ENCODE peak calls at places on chromosomes 6 and 20, in nine cellular contexts. H is colonic mucosa, Z is mammary epithelial cell, N is GM23248, Q is PC-3, D is endodermal cell, B is fibroblast of lung, W is K562, R is neural progenitor cell. G is an unnamed sample.

GRCh38 chr20:38345643-38346042 is 639 bp upstream of the LBP start:
- DNase-seq in W (no peak), R (no peak), H (no peak), N (no peak), B (no peak), D (no peak), Q (no peak), Z (no peak), G (no peak)

GRCh38 chr20:35601021-35601973 is 14.3 kb upstream of the SPAG4 start:
- DNase-seq in R (peak; percentile 92), W (peak; percentile 86), Q (no peak), N (peak; percentile 87), Z (peak; percentile 76), D (peak; percentile 92), H (peak; percentile 83), B (peak; percentile 76), G (peak; percentile 82)

GRCh38 chr6:2632943-2633584 is 117.7 kb downstream of the MYLK4 start:
- DNase-seq in Z (no peak), B (no peak), H (no peak), D (no peak), R (no peak), Q (no peak), W (no peak), N (no peak), G (no peak)

GRCh38 chr6:9921366-9921765 is 493.5 kb downstream of the TFAP2A start:
- DNase-seq in H (no peak), R (no peak), Z (no peak), D (no peak), W (no peak), Q (peak; percentile 33), N (peak; percentile 62), B (no peak), G (peak; percentile 80)

GRCh38 chr20:38728911-38729642 is 4.8 kb downstream of the SLC32A1 start:
- DNase-seq in Q (no peak), R (peak; percentile 80), W (no peak), B (no peak), N (no peak), Z (no peak), H (no peak), D (peak; percentile 88), G (no peak)

GRCh38 chr6:127854009-127854408 is 46.8 kb downstream of the THEMIS start:
- DNase-seq in Q (peak; percentile 35), H (no peak), Z (no peak), N (no peak), R (no peak), W (no peak), D (no peak), B (no peak), G (no peak)

GRCh38 chr6:148520109-148520841 is 177.6 kb downstream of the SASH1 start:
- DNase-seq in R (no peak), N (peak; percentile 51), Q (no peak), B (no peak), W (no peak), D (no peak), Z (no peak), H (no peak), G (no peak)

GRCh38 chr6:34235605-34236422 is 859 bp upstream of the HMGA1 start:
- DNase-seq in R (peak; percentile 96), W (peak; percentile 29), Z (no peak), B (peak; percentile 91), Q (peak; percentile 95), H (peak; percentile 73), D (no peak), N (peak; percentile 91), G (peak; percentile 72)

GRCh38 chr6:44456070-44456965 is 68.8 kb downstream of the CDC5L start:
- DNase-seq in D (peak; percentile 72), H (peak; percentile 39), W (peak; percentile 82), N (peak; percentile 83), Q (peak; percentile 73), B (peak; percentile 71), R (peak; percentile 56), Z (peak; percentile 41), G (peak; percentile 80)

DNA sequence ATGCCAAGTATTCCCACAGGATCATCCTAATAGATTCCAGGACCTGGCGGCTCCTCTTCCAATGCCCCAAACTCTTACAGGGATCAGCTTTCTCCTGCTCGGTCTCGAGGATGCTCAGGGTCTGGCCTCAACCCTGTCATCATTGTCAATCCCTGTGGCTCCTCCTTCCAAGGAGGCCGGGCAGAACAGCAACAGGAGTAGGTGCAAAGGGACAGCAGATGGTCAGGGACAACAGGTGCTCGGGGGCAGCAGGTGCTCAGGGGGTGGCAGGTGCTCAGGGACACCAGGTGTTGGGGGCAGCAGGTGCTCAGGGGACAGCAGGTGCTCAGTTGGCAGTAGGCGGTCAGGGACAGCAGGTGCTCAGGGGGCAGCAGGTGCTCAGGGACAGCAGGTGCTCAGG is 84.8 kb downstream of the TTLL2 start:
- DNase-seq in R (no peak), D (peak; percentile 31), Q (no peak), H (no peak), Z (no peak), W (no peak), B (no peak), N (no peak), G (no peak)
- H3K9me3 ChIP-seq in R (no peaks in the 10 kb centered on the region), D (no peaks in the 10 kb centered on the region), Q (no peaks in the 10 kb centered on the region), H (no peaks in the 10 kb centered on the region), Z (peaks cover 26% of the 10 kb centered on the region), W (no peaks in the 10 kb centered on the region), B (no peaks in the 10 kb centered on the region), N (no peaks in the 10 kb centered on the region), G (no peaks in the 10 kb centered on the region)

DNA sequence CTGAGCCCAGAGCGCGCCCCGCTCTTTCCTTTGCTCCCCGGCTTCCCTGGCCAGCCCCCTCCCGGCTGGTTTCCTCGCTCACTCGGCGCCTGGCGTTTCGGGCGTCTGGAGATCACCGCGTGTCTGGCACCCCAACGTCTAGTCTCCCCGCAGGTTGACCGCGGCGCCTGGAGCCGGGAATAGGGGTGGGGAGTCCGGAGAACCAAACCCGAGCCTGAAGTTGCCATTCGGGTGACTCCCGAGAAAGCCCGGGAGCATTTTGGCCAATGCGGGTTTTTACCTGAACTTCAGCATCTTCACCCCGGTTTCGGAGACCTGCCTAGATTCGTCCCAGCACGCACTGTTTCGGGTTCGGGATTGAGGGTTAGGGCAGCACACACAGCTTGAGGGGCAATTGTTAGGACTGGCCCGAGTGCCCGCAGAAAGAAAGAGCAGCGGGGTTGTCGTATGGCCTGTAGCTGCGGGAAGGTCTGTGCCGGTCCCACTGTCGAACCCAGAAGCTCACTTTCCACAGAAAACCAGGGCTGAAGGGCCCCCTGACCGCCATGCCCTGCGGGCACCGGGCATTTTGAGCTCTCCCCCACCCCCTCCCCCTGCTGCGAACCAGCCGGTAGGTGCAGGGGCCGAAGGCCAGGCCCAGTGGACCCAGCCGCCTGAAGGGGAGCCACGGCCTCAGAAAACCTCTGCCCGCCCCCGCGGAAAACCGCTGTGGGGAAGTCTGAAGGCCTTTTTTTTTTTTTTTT is 2.1 kb downstream of the FOXP4 start:
- DNase-seq in W (no peak), Q (no peak), B (no peak), R (no peak), N (no peak), D (peak; percentile 71), H (no peak), Z (no peak), G (no peak)
- H3K9ac ChIP-seq in W (no peak overlapping the region), Q (peak overlapping the region; percentile 62), B (no peak overlapping the region), R (no peak overlapping the region), N (no peak overlapping the region), D (peak overlapping the region; percentile 63), H (peak overlapping the region; percentile 71), Z (peak overlapping the region; percentile 22), G (peak overlapping the region; percentile 85)

GRCh38 chr6:170181338-170181690 is 109.6 kb downstream of the DLL1 start:
- DNase-seq in Z (no peak), B (no peak), Q (no peak), H (peak; percentile 11), N (no peak), W (no peak), D (no peak), R (no peak), G (no peak)

GRCh38 chr6:170183521-170183920 is 107.4 kb downstream of the DLL1 start:
- DNase-seq in W (no peak), R (no peak), D (no peak), H (no peak), Q (no peak), N (no peak), Z (no peak), B (no peak), G (no peak)

GRCh38 chr6:170180671-170181337 is 110.1 kb downstream of the DLL1 start:
- DNase-seq in H (peak; percentile 10), D (peak; percentile 36), N (no peak), B (no peak), Z (no peak), Q (no peak), R (no peak), W (no peak), G (no peak)

GRCh38 chr6:170182781-170183120 is 108.1 kb downstream of the DLL1 start:
- DNase-seq in Q (no peak), B (no peak), R (no peak), Z (no peak), D (no peak), W (no peak), N (no peak), H (peak; percentile 11), G (no peak)

GRCh38 chr6:170182093-170182780 is 108.6 kb downstream of the DLL1 start:
- DNase-seq in Z (no peak), B (no peak), N (no peak), D (no peak), Q (no peak), H (no peak), W (no peak), R (no peak), G (no peak)
- H3K9me3 ChIP-seq in Z (peaks cover 17% of the 10 kb centered on the region), B (no peaks in the 10 kb centered on the region), N (no peaks in the 10 kb centered on the region), D (no peaks in the 10 kb centered on the region), Q (no peaks in the 10 kb centered on the region), H (no peaks in the 10 kb centered on the region), W (peaks cover 4% of the 10 kb centered on the region), R (no peaks in the 10 kb centered on the region), G (peaks cover 8% of the 10 kb centered on the region)

GRCh38 chr20:18907353-18907752 is 93.8 kb downstream of the SCP2D1 start:
- DNase-seq in B (no peak), N (no peak), Z (no peak), R (no peak), W (no peak), Q (no peak), D (no peak), H (no peak), G (no peak)

GRCh38 chr20:18904624-18905023 is 91.0 kb downstream of the SCP2D1 start:
- DNase-seq in Q (peak; percentile 54), B (no peak), D (peak; percentile 64), W (no peak), H (no peak), R (peak; percentile 18), Z (no peak), N (peak; percentile 10), G (no peak)

GRCh38 chr20:18906046-18906445 is 92.5 kb downstream of the SCP2D1 start:
- DNase-seq in N (no peak), B (no peak), Z (no peak), H (no peak), R (no peak), Q (no peak), W (no peak), D (no peak), G (no peak)

GRCh38 chr20:18902181-18902725 is 88.7 kb downstream of the SCP2D1 start:
- DNase-seq in W (no peak), Z (no peak), H (no peak), R (peak; percentile 9), N (no peak), Q (peak; percentile 48), D (no peak), B (no peak), G (no peak)

GRCh38 chr20:18904192-18904591 is 90.6 kb downstream of the SCP2D1 start:
- DNase-seq in B (no peak), R (no peak), Z (no peak), H (no peak), D (no peak), N (no peak), W (no peak), Q (no peak), G (no peak)
- H3K9ac ChIP-seq in B (no peak overlapping the region), R (no peak overlapping the region), Z (no peak overlapping the region), H (no peak overlapping the region), D (no peak overlapping the region), N (no peak overlapping the region), W (no peak overlapping the region), Q (no peak overlapping the region), G (no peak overlapping the region)

G was measured in adipocyte.